ENCODE peak calls at places on chromosomes 2 and 18, in seven cellular contexts. X, B, F, J, O, W and Z are unnamed samples.

GRCh38 chr2:186256540-186256939 is 229.5 kb upstream of the ZC3H15 start:
- DNase-seq in X (no peak), B (peak; percentile 55), F (peak; percentile 68), J (no peak), O (peak; percentile 11), W (peak; percentile 33), Z (peak; percentile 10)

GRCh38 chr2:29509397-29509796 is 394.2 kb downstream of the CLIP4 start:
- DNase-seq in X (no peak), B (no peak), F (no peak), J (no peak), O (no peak), W (no peak), Z (no peak)

GRCh38 chr2:159124441-159124911 is 156.0 kb downstream of the TANC1 start:
- DNase-seq in X (peak; percentile 10), B (peak; percentile 93), F (no peak), J (no peak), O (no peak), W (no peak), Z (no peak)

GRCh38 chr2:127081826-127082633 is 24.9 kb downstream of the BIN1 start:
- DNase-seq in X (peak; percentile 87), B (peak; percentile 74), F (no peak), J (peak; percentile 81), O (no peak), W (no peak), Z (no peak)

GRCh38 chr2:40690525-40690924 is 238.6 kb upstream of the SLC8A1 start:
- DNase-seq in X (no peak), B (no peak), F (no peak), J (no peak), O (no peak), W (no peak), Z (no peak)

GRCh38 chr2:169637620-169638019 is 53.5 kb downstream of the PPIG start:
- DNase-seq in X (no peak), B (peak; percentile 76), F (no peak), J (no peak), O (no peak), W (no peak), Z (no peak)

GRCh38 chr2:111632661-111633060 is 251.3 kb downstream of the ANAPC1 start:
- DNase-seq in X (peak; percentile 28), B (no peak), F (no peak), J (no peak), O (no peak), W (no peak), Z (no peak)

GRCh38 chr2:113910967-113911678 is 21.2 kb downstream of the ACTR3 start:
- DNase-seq in X (no peak), B (no peak), F (no peak), J (no peak), O (no peak), W (no peak), Z (no peak)

GRCh38 chr2:48584551-48584950 is 33.1 kb upstream of the GTF2A1L start:
- DNase-seq in X (no peak), B (no peak), F (no peak), J (no peak), O (no peak), W (no peak), Z (no peak)

GRCh38 chr2:144224446-144224845 is 295.5 kb downstream of the ZEB2 start:
- DNase-seq in X (no peak), B (no peak), F (no peak), J (no peak), O (no peak), W (no peak), Z (no peak)

GRCh38 chr18:58473071-58473470 is 155.8 kb downstream of the ALPK2 start:
- DNase-seq in X (no peak), B (peak; percentile 45), F (no peak), J (no peak), O (no peak), W (no peak), Z (no peak)

GRCh38 chr2:3132466-3132865 is 245.2 kb downstream of the EIPR1 start:
- DNase-seq in X (no peak), B (no peak), F (no peak), J (no peak), O (no peak), W (no peak), Z (no peak)

GRCh38 chr2:143694335-143694734 is 565.1 kb downstream of the ARHGAP15 start:
- DNase-seq in X (no peak), B (peak; percentile 5), F (no peak), J (no peak), O (no peak), W (no peak), Z (no peak)

GRCh38 chr2:117980381-117980780 is 33.5 kb downstream of the CCDC93 start:
- DNase-seq in X (no peak), B (peak; percentile 56), F (no peak), J (no peak), O (no peak), W (peak; percentile 39), Z (no peak)

GRCh38 chr18:27746241-27746640 is 430.7 kb downstream of the CDH2 start:
- DNase-seq in X (no peak), B (no peak), F (no peak), J (no peak), O (no peak), W (no peak), Z (no peak)

GRCh38 chr2:160582481-160583161 is 89.0 kb upstream of the RBMS1 start:
- DNase-seq in X (no peak), B (peak; percentile 93), F (no peak), J (no peak), O (no peak), W (no peak), Z (no peak)

GRCh38 chr2:212858496-212858895 is 292.9 kb downstream of the IKZF2 start:
- DNase-seq in X (no peak), B (no peak), F (no peak), J (no peak), O (no peak), W (no peak), Z (no peak)

GRCh38 chr2:219405451-219405850 is 12.7 kb upstream of the DES start:
- DNase-seq in X (no peak), B (no peak), F (no peak), J (no peak), O (no peak), W (peak; percentile 33), Z (no peak)

GRCh38 chr2:9565436-9566153 is 10.0 kb upstream of the ADAM17 start:
- DNase-seq in X (no peak), B (peak; percentile 95), F (peak; percentile 0), J (no peak), O (no peak), W (no peak), Z (no peak)

GRCh38 chr18:49623571-49623970 is 61.7 kb downstream of the LIPG start:
- DNase-seq in X (no peak), B (no peak), F (no peak), J (no peak), O (no peak), W (no peak), Z (no peak)